ENCODE peak calls at places on chromosome 22, in four cellular contexts. One of them, this sample, is unnamed.

GRCh38 chr22:41231369-41231768 is 9.4 kb downstream of the CHADL start:
- DNase-seq in HepG2: no peak
- DNase-seq in H1: no peak
- DNase-seq in K562: no peak
- DNase-seq in this sample: no peak

GRCh38 chr22:35785181-35785923 is 67.7 kb downstream of the APOL5 start:
- DNase-seq in H1: no peak
- DNase-seq in HepG2: no peak
- DNase-seq in K562: no peak
- DNase-seq in this sample: no peak

GRCh38 chr22:46063861-46064235 is 86.5 kb upstream of the PPARA start:
- DNase-seq in HepG2: no peak
- DNase-seq in K562: no peak
- DNase-seq in H1: no peak
- DNase-seq in this sample: no peak

GRCh38 chr22:23500508-23501208 is 79.4 kb downstream of the IGLL1 start:
- DNase-seq in HepG2: no peak
- DNase-seq in H1: no peak
- DNase-seq in K562: no peak
- DNase-seq in this sample: no peak

GRCh38 chr22:23566716-23567475 is 13.2 kb downstream of the IGLL1 start:
- DNase-seq in HepG2: no peak
- DNase-seq in H1: no peak
- DNase-seq in K562: no peak
- DNase-seq in this sample: no peak

GRCh38 chr22:25644122-25644521 is 79.6 kb downstream of the GRK3 start:
- DNase-seq in H1: no peak
- DNase-seq in K562: no peak
- DNase-seq in HepG2: no peak
- DNase-seq in this sample: no peak

GRCh38 chr22:35638408-35638807 is 9.8 kb upstream of the APOL6 start:
- DNase-seq in H1: no peak
- DNase-seq in K562: no peak
- DNase-seq in HepG2: no peak
- DNase-seq in this sample: no peak

GRCh38 chr22:30830907-30831306 is 136.2 kb downstream of the OSBP2 start:
- DNase-seq in HepG2: no peak
- DNase-seq in K562: no peak
- DNase-seq in H1: no peak
- DNase-seq in this sample: no peak

GRCh38 chr22:49524362-49524761 is 303.3 kb downstream of the BRD1 start:
- DNase-seq in HepG2: no peak
- DNase-seq in H1: no peak
- DNase-seq in K562: no peak
- DNase-seq in this sample: no peak

GRCh38 chr22:50610581-50610980 is 10.0 kb downstream of the MAPK8IP2 start:
- DNase-seq in H1: no peak
- DNase-seq in K562: no peak
- DNase-seq in HepG2: no peak
- DNase-seq in this sample: no peak

GRCh38 chr22:22030493-22031182 is 48.1 kb upstream of the TOP3B start:
- DNase-seq in H1: no peak
- DNase-seq in HepG2: peak; percentile 13
- DNase-seq in K562: peak; percentile 69
- DNase-seq in this sample: peak; percentile 84

GRCh38 chr22:50665738-50666137 is 6.9 kb upstream of the SHANK3 start:
- DNase-seq in HepG2: no peak
- DNase-seq in K562: no peak
- DNase-seq in H1: no peak
- DNase-seq in this sample: no peak

GRCh38 chr22:22787151-22787550 is 100.5 kb upstream of the IGLL5 start:
- DNase-seq in HepG2: no peak
- DNase-seq in H1: no peak
- DNase-seq in K562: no peak
- DNase-seq in this sample: no peak

GRCh38 chr22:29002603-29003002 is 59.0 kb downstream of the C22orf31 start:
- DNase-seq in HepG2: no peak
- DNase-seq in K562: no peak
- DNase-seq in H1: no peak
- DNase-seq in this sample: no peak

GRCh38 chr22:46625113-46625842 is 5.1 kb downstream of the GRAMD4 start:
- DNase-seq in H1: no peak
- DNase-seq in K562: no peak
- DNase-seq in HepG2: no peak
- DNase-seq in this sample: no peak

GRCh38 chr22:32627091-32627490 is 152.5 kb downstream of the FBXO7 start:
- DNase-seq in HepG2: peak; percentile 23
- DNase-seq in K562: no peak
- DNase-seq in H1: no peak
- DNase-seq in this sample: no peak

GRCh38 chr22:33361581-33361980 is 303.4 kb upstream of the SYN3 start:
- DNase-seq in H1: no peak
- DNase-seq in K562: no peak
- DNase-seq in HepG2: no peak
- DNase-seq in this sample: no peak

GRCh38 chr22:35149149-35149548 is 83.2 kb downstream of the ISX start:
- DNase-seq in HepG2: no peak
- DNase-seq in K562: no peak
- DNase-seq in H1: no peak
- DNase-seq in this sample: no peak

GRCh38 chr22:46224771-46225290 is 25.3 kb downstream of the CDPF1 start:
- DNase-seq in K562: no peak
- DNase-seq in HepG2: no peak
- DNase-seq in H1: no peak
- DNase-seq in this sample: no peak

GRCh38 chr22:27760474-27760873 is 41.1 kb downstream of the MN1 start:
- DNase-seq in H1: no peak
- DNase-seq in K562: peak; percentile 16
- DNase-seq in HepG2: no peak
- DNase-seq in this sample: no peak

GRCh38 chr22:37045958-37046357 is 5.6 kb upstream of the KCTD17 start:
- DNase-seq in K562: peak; percentile 31
- DNase-seq in HepG2: no peak
- DNase-seq in H1: no peak
- DNase-seq in this sample: no peak

GRCh38 chr22:41256254-41256897 is 15.6 kb upstream of the CHADL start:
- DNase-seq in HepG2: no peak
- DNase-seq in H1: no peak
- DNase-seq in K562: no peak
- DNase-seq in this sample: no peak

GRCh38 chr22:32649515-32650200 is 151.8 kb upstream of the TIMP3 start:
- DNase-seq in H1: no peak
- DNase-seq in K562: peak; percentile 11
- DNase-seq in HepG2: no peak
- DNase-seq in this sample: no peak

GRCh38 chr22:46480396-46480795 is 57.0 kb downstream of the CELSR1 start:
- DNase-seq in HepG2: no peak
- DNase-seq in K562: no peak
- DNase-seq in H1: no peak
- DNase-seq in this sample: no peak

GRCh38 chr22:18032455-18033101 is 8.2 kb upstream of the MICAL3 start:
- DNase-seq in HepG2: no peak
- DNase-seq in K562: no peak
- DNase-seq in H1: no peak
- DNase-seq in this sample: no peak

GRCh38 chr22:24506802-24507438 is 11.8 kb downstream of the UPB1 start:
- DNase-seq in HepG2: peak; percentile 75
- DNase-seq in K562: no peak
- DNase-seq in H1: no peak
- DNase-seq in this sample: no peak

GRCh38 chr22:36267058-36267457 is 14.1 kb downstream of the APOL1 start:
- DNase-seq in HepG2: no peak
- DNase-seq in K562: no peak
- DNase-seq in H1: no peak
- DNase-seq in this sample: no peak

GRCh38 chr22:29994027-29994715 is 86.1 kb upstream of the HORMAD2 start:
- DNase-seq in K562: no peak
- DNase-seq in H1: no peak
- DNase-seq in HepG2: peak; percentile 62
- DNase-seq in this sample: no peak

GRCh38 chr22:48320671-48321515 is 1506.8 kb downstream of the BRD1 start:
- DNase-seq in H1: no peak
- DNase-seq in HepG2: no peak
- DNase-seq in K562: no peak
- DNase-seq in this sample: no peak

GRCh38 chr22:26893034-26893710 is 235.8 kb downstream of the MIAT start:
- DNase-seq in K562: no peak
- DNase-seq in H1: no peak
- DNase-seq in HepG2: no peak
- DNase-seq in this sample: no peak

GRCh38 chr22:37676691-37677627 is 1.5 kb downstream of the LGALS1 start:
- DNase-seq in H1: peak; percentile 78
- DNase-seq in HepG2: peak; percentile 75
- DNase-seq in K562: peak; percentile 69
- DNase-seq in this sample: no peak

GRCh38 chr22:27474711-27475547 is 326.6 kb downstream of the MN1 start:
- DNase-seq in H1: peak; percentile 85
- DNase-seq in HepG2: no peak
- DNase-seq in K562: no peak
- DNase-seq in this sample: no peak

DNA sequence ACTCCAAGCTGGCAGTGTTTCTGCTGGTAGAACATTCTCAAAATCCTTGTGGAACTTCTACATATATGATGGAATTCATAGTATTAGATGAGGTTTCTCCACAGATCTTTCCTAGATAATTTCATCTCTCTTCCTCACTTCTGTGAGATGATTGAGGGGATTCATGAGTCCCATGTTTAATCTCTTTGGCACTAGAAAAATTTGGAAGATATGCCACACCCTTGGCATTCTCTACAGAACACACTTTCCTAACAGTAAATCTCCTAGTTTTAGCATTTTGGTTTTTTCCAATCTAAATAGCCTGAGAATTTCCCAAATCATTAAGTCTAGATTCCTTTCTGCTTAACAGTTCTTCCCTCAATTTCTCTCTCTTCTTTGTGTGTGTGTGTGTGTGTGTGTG is 35.3 kb downstream of the MED15 start:
- DNase-seq in K562: no peak
- DNase-seq in HepG2: no peak
- DNase-seq in H1: no peak
- DNase-seq in this sample: no peak
- TF ChIP-seq BRCA1 in K562: no peak
- TF ChIP-seq BRCA1 in HepG2: no peak
- TF ChIP-seq BRCA1 in H1: no peak
- TF ChIP-seq BRCA1 in this sample: no peak

GRCh38 chr22:44738347-44738715 is 14.0 kb upstream of the ARHGAP8 start:
- DNase-seq in HepG2: peak; percentile 22
- DNase-seq in K562: peak; percentile 41
- DNase-seq in H1: no peak
- DNase-seq in this sample: no peak
- TF ChIP-seq BRCA1 in HepG2: no peak
- TF ChIP-seq BRCA1 in K562: no peak
- TF ChIP-seq BRCA1 in H1: no peak
- TF ChIP-seq BRCA1 in this sample: no peak

DNA sequence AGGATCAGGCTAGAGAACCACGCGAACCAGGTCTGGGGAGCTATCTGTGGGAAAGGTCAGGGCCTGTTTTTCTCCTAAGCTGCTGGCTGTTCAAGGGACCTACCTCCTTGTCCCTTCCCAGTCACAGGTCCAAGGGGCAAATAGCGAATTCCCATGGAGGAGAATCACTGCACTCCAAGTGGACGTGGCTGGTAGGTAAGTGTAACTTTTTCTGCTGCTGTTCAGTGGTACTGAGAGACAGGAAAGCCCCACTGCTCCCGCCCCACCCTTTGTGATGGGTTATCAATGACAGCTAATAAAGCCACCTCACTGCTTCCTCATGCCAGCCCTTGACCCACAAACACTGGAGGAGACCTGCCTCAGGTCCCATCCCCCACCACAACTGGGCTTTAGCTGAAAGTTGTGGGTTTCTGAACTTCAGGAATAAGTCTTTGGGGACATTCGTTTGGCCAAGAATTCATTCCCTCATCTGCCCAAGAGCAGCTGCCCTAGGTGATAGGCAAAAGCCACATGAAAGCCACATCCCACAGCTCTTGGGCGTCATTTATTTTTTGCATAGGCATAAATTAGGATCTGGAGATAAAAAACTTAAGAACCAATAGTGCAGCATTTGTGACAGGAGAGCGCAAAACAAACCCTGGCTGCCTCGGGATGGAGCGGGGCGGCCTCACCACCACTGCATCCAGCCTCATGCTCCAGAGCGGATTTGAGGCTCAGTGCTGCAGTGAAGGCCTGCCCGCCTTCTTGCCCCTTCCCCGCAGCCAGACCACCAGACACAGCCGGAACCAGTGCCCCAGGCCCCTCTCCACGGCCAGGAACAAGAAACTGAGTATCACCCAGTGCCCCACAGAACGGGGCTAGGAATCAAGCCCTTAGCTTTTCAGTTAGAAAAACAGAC is 21.3 kb downstream of the SUN2 start:
- DNase-seq in HepG2: no peak
- DNase-seq in H1: no peak
- DNase-seq in K562: no peak
- DNase-seq in this sample: no peak
- TF ChIP-seq BRCA1 in HepG2: no peak
- TF ChIP-seq BRCA1 in H1: no peak
- TF ChIP-seq BRCA1 in K562: no peak
- TF ChIP-seq BRCA1 in this sample: no peak

GRCh38 chr22:19824197-19825015 is 30.3 kb downstream of the GNB1L start:
- DNase-seq in HepG2: peak; percentile 41
- DNase-seq in H1: no peak
- DNase-seq in K562: no peak
- DNase-seq in this sample: no peak
- TF ChIP-seq BRCA1 in HepG2: no peak
- TF ChIP-seq BRCA1 in H1: no peak
- TF ChIP-seq BRCA1 in K562: no peak
- TF ChIP-seq BRCA1 in this sample: no peak